ENCODE peak calls at places on chromosomes 5 and 9, in nine cellular contexts. One of them, this sample, is unnamed.

GRCh38 chr5:1668141-1668721 is 131.4 kb downstream of the MRPL36 start:
- DNase-seq in hepatocyte: peak; percentile 64
- DNase-seq in adrenal gland: no peak
- DNase-seq in heart right ventricle: no peak
- DNase-seq in SJSA1: no peak
- DNase-seq in Panc1: no peak
- DNase-seq in CD8-positive, alpha-beta T cell: peak; percentile 31
- DNase-seq in left ventricle myocardium inferior: no peak
- DNase-seq in H9: peak; percentile 52
- DNase-seq in this sample: no peak

GRCh38 chr9:31236344-31236743 is 1148.1 kb upstream of the ACO1 start:
- DNase-seq in hepatocyte: no peak
- DNase-seq in adrenal gland: no peak
- DNase-seq in heart right ventricle: no peak
- DNase-seq in SJSA1: no peak
- DNase-seq in Panc1: no peak
- DNase-seq in CD8-positive, alpha-beta T cell: no peak
- DNase-seq in left ventricle myocardium inferior: no peak
- DNase-seq in H9: no peak
- DNase-seq in this sample: no peak

GRCh38 chr9:113807173-113808061 is 68.7 kb upstream of the ZNF618 start:
- DNase-seq in hepatocyte: peak; percentile 48
- DNase-seq in adrenal gland: peak; percentile 79
- DNase-seq in heart right ventricle: no peak
- DNase-seq in SJSA1: no peak
- DNase-seq in Panc1: peak; percentile 41
- DNase-seq in CD8-positive, alpha-beta T cell: peak; percentile 14
- DNase-seq in left ventricle myocardium inferior: peak; percentile 22
- DNase-seq in H9: peak; percentile 71
- DNase-seq in this sample: no peak

GRCh38 chr5:14226992-14227391 is 83.8 kb downstream of the TRIO start:
- DNase-seq in hepatocyte: no peak
- DNase-seq in adrenal gland: peak; percentile 73
- DNase-seq in heart right ventricle: no peak
- DNase-seq in SJSA1: no peak
- DNase-seq in Panc1: no peak
- DNase-seq in CD8-positive, alpha-beta T cell: no peak
- DNase-seq in left ventricle myocardium inferior: no peak
- DNase-seq in H9: no peak
- DNase-seq in this sample: no peak

GRCh38 chr9:128124873-128125574 is 2.5 kb downstream of the PTGES2 start:
- DNase-seq in hepatocyte: peak; percentile 76
- DNase-seq in adrenal gland: peak; percentile 77
- DNase-seq in heart right ventricle: peak; percentile 61
- DNase-seq in SJSA1: no peak
- DNase-seq in Panc1: no peak
- DNase-seq in CD8-positive, alpha-beta T cell: peak; percentile 49
- DNase-seq in left ventricle myocardium inferior: peak; percentile 59
- DNase-seq in H9: peak; percentile 88
- DNase-seq in this sample: peak; percentile 90

GRCh38 chr9:38737246-38737645 is 17.3 kb upstream of the FAM240B start:
- DNase-seq in hepatocyte: no peak
- DNase-seq in adrenal gland: no peak
- DNase-seq in heart right ventricle: no peak
- DNase-seq in SJSA1: no peak
- DNase-seq in Panc1: no peak
- DNase-seq in CD8-positive, alpha-beta T cell: no peak
- DNase-seq in left ventricle myocardium inferior: no peak
- DNase-seq in H9: no peak
- DNase-seq in this sample: no peak

GRCh38 chr5:111151998-111152397 is 59.9 kb downstream of the WDR36 start:
- DNase-seq in hepatocyte: no peak
- DNase-seq in adrenal gland: no peak
- DNase-seq in heart right ventricle: no peak
- DNase-seq in SJSA1: no peak
- DNase-seq in Panc1: no peak
- DNase-seq in CD8-positive, alpha-beta T cell: no peak
- DNase-seq in left ventricle myocardium inferior: no peak
- DNase-seq in H9: no peak
- DNase-seq in this sample: no peak

GRCh38 chr9:126501383-126502331 is 112.1 kb upstream of the LMX1B start:
- DNase-seq in hepatocyte: no peak
- DNase-seq in adrenal gland: no peak
- DNase-seq in heart right ventricle: no peak
- DNase-seq in SJSA1: no peak
- DNase-seq in Panc1: no peak
- DNase-seq in CD8-positive, alpha-beta T cell: no peak
- DNase-seq in left ventricle myocardium inferior: no peak
- DNase-seq in H9: no peak
- DNase-seq in this sample: no peak

GRCh38 chr5:134436523-134437339 is 25.1 kb upstream of the CDKN2AIPNL start:
- DNase-seq in hepatocyte: peak; percentile 83
- DNase-seq in adrenal gland: peak; percentile 89
- DNase-seq in heart right ventricle: peak; percentile 70
- DNase-seq in SJSA1: peak; percentile 84
- DNase-seq in Panc1: no peak
- DNase-seq in CD8-positive, alpha-beta T cell: peak; percentile 52
- DNase-seq in left ventricle myocardium inferior: peak; percentile 62
- DNase-seq in H9: peak; percentile 55
- DNase-seq in this sample: peak; percentile 90

GRCh38 chr5:160970605-160971191 is 118.7 kb upstream of the ATP10B start:
- DNase-seq in hepatocyte: peak; percentile 31
- DNase-seq in adrenal gland: no peak
- DNase-seq in heart right ventricle: no peak
- DNase-seq in SJSA1: no peak
- DNase-seq in Panc1: no peak
- DNase-seq in CD8-positive, alpha-beta T cell: no peak
- DNase-seq in left ventricle myocardium inferior: no peak
- DNase-seq in H9: no peak
- DNase-seq in this sample: no peak

GRCh38 chr9:81776834-81777233 is 87.5 kb upstream of the TLE1 start:
- DNase-seq in hepatocyte: peak; percentile 15
- DNase-seq in adrenal gland: no peak
- DNase-seq in heart right ventricle: no peak
- DNase-seq in SJSA1: no peak
- DNase-seq in Panc1: no peak
- DNase-seq in CD8-positive, alpha-beta T cell: no peak
- DNase-seq in left ventricle myocardium inferior: no peak
- DNase-seq in H9: no peak
- DNase-seq in this sample: no peak

GRCh38 chr5:132491368-132492364 is 1.1 kb upstream of the IRF1 start:
- DNase-seq in hepatocyte: peak; percentile 7
- DNase-seq in adrenal gland: peak; percentile 63
- DNase-seq in heart right ventricle: no peak
- DNase-seq in SJSA1: peak; percentile 50
- DNase-seq in Panc1: no peak
- DNase-seq in CD8-positive, alpha-beta T cell: no peak
- DNase-seq in left ventricle myocardium inferior: no peak
- DNase-seq in H9: peak; percentile 54
- DNase-seq in this sample: peak; percentile 73

GRCh38 chr5:150208187-150209015 is 18.5 kb downstream of the SLC6A7 start:
- DNase-seq in hepatocyte: no peak
- DNase-seq in adrenal gland: no peak
- DNase-seq in heart right ventricle: no peak
- DNase-seq in SJSA1: no peak
- DNase-seq in Panc1: no peak
- DNase-seq in CD8-positive, alpha-beta T cell: no peak
- DNase-seq in left ventricle myocardium inferior: no peak
- DNase-seq in H9: no peak
- DNase-seq in this sample: no peak

GRCh38 chr9:16626577-16627130 is 243.8 kb downstream of the BNC2 start:
- DNase-seq in hepatocyte: peak; percentile 70
- DNase-seq in adrenal gland: no peak
- DNase-seq in heart right ventricle: no peak
- DNase-seq in SJSA1: peak; percentile 49
- DNase-seq in Panc1: peak; percentile 10
- DNase-seq in CD8-positive, alpha-beta T cell: no peak
- DNase-seq in left ventricle myocardium inferior: no peak
- DNase-seq in H9: peak; percentile 37
- DNase-seq in this sample: no peak

GRCh38 chr9:134472256-134472655 is 146.0 kb downstream of the RXRA start:
- DNase-seq in hepatocyte: no peak
- DNase-seq in adrenal gland: no peak
- DNase-seq in heart right ventricle: no peak
- DNase-seq in SJSA1: no peak
- DNase-seq in Panc1: no peak
- DNase-seq in CD8-positive, alpha-beta T cell: no peak
- DNase-seq in left ventricle myocardium inferior: no peak
- DNase-seq in H9: no peak
- DNase-seq in this sample: peak; percentile 47
- H3K4me1 ChIP-seq in hepatocyte: peaks cover 3% of the 10 kb centered on the region
- H3K4me1 ChIP-seq in adrenal gland: no peaks in the 10 kb centered on the region
- H3K4me1 ChIP-seq in heart right ventricle: peaks cover 14% of the 10 kb centered on the region
- H3K4me1 ChIP-seq in SJSA1: peaks cover 19% of the 10 kb centered on the region
- H3K4me1 ChIP-seq in Panc1: no peaks in the 10 kb centered on the region
- H3K4me1 ChIP-seq in CD8-positive, alpha-beta T cell: peaks cover 27% of the 10 kb centered on the region
- H3K4me1 ChIP-seq in left ventricle myocardium inferior: peaks cover 55% of the 10 kb centered on the region
- H3K4me1 ChIP-seq in H9: no peaks in the 10 kb centered on the region
- H3K4me1 ChIP-seq in this sample: peaks cover 8% of the 10 kb centered on the region

DNA sequence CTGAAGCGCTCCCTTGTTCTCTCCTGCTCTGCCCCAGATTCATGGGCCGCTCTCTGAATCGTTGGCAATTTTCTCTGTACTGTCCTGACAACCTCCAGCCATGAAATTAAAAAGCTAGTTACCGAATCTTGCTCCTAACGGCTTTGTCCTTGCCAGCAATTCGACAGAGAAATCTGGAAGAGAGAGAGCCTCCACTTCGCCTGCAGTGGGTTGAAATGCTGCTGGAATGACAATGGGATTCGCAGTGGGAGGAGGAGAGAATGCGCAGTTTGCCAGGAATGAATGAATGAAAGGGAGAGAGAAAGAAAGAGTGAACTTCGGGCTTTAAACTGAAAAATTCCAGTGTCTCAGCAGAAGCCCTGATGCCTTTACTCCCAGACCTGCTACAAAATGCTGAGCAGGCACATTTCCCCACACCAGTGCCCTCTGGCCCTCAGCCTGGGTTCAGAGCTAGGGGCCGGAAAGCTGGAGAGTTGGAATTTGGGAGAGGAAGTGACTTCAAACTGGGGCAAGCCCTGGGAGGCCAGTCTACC is 11.5 kb upstream of the BOD1 start:
- DNase-seq in hepatocyte: no peak
- DNase-seq in adrenal gland: no peak
- DNase-seq in heart right ventricle: no peak
- DNase-seq in SJSA1: no peak
- DNase-seq in Panc1: no peak
- DNase-seq in CD8-positive, alpha-beta T cell: no peak
- DNase-seq in left ventricle myocardium inferior: no peak
- DNase-seq in H9: peak; percentile 64
- DNase-seq in this sample: no peak
- H3K4me1 ChIP-seq in hepatocyte: peaks cover 15% of the 10 kb centered on the region
- H3K4me1 ChIP-seq in adrenal gland: no peaks in the 10 kb centered on the region
- H3K4me1 ChIP-seq in heart right ventricle: peaks cover 9% of the 10 kb centered on the region
- H3K4me1 ChIP-seq in SJSA1: no peaks in the 10 kb centered on the region
- H3K4me1 ChIP-seq in Panc1: no peaks in the 10 kb centered on the region
- H3K4me1 ChIP-seq in CD8-positive, alpha-beta T cell: no peaks in the 10 kb centered on the region
- H3K4me1 ChIP-seq in left ventricle myocardium inferior: peaks cover 16% of the 10 kb centered on the region
- H3K4me1 ChIP-seq in H9: peaks cover 8% of the 10 kb centered on the region
- H3K4me1 ChIP-seq in this sample: no peaks in the 10 kb centered on the region

GRCh38 chr9:35569206-35569605 is 35.9 kb upstream of the TESK1 start:
- DNase-seq in hepatocyte: no peak
- DNase-seq in adrenal gland: no peak
- DNase-seq in heart right ventricle: no peak
- DNase-seq in SJSA1: no peak
- DNase-seq in Panc1: no peak
- DNase-seq in CD8-positive, alpha-beta T cell: no peak
- DNase-seq in left ventricle myocardium inferior: no peak
- DNase-seq in H9: no peak
- DNase-seq in this sample: no peak

GRCh38 chr9:35574578-35575104 is 30.4 kb upstream of the TESK1 start:
- DNase-seq in hepatocyte: no peak
- DNase-seq in adrenal gland: no peak
- DNase-seq in heart right ventricle: no peak
- DNase-seq in SJSA1: no peak
- DNase-seq in Panc1: no peak
- DNase-seq in CD8-positive, alpha-beta T cell: no peak
- DNase-seq in left ventricle myocardium inferior: no peak
- DNase-seq in H9: no peak
- DNase-seq in this sample: no peak

GRCh38 chr9:35570709-35571108 is 34.4 kb upstream of the TESK1 start:
- DNase-seq in hepatocyte: no peak
- DNase-seq in adrenal gland: no peak
- DNase-seq in heart right ventricle: no peak
- DNase-seq in SJSA1: no peak
- DNase-seq in Panc1: no peak
- DNase-seq in CD8-positive, alpha-beta T cell: no peak
- DNase-seq in left ventricle myocardium inferior: no peak
- DNase-seq in H9: no peak
- DNase-seq in this sample: no peak

GRCh38 chr9:35568196-35568595 is 36.9 kb upstream of the TESK1 start:
- DNase-seq in hepatocyte: no peak
- DNase-seq in adrenal gland: no peak
- DNase-seq in heart right ventricle: no peak
- DNase-seq in SJSA1: no peak
- DNase-seq in Panc1: no peak
- DNase-seq in CD8-positive, alpha-beta T cell: no peak
- DNase-seq in left ventricle myocardium inferior: no peak
- DNase-seq in H9: no peak
- DNase-seq in this sample: no peak

DNA sequence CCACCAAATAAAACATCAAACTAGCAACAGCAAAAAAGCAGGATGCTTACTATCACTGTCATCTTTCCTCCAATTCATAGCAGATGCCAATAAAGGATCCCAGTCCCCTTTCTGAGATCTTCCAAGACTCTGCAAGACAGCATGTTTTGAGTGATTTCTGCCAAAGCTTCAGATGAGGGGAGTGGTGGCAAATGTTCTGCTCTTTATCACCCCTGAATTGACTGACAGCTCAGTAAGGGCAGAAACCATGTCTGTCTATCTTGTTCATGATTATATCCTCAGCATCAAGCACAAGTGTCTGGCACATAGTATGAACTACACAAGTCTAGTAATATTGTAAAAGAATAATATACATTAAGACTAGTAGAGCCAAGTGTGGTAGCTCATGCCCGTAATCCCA is 33.9 kb upstream of the TESK1 start:
- DNase-seq in hepatocyte: no peak
- DNase-seq in adrenal gland: no peak
- DNase-seq in heart right ventricle: no peak
- DNase-seq in SJSA1: no peak
- DNase-seq in Panc1: no peak
- DNase-seq in CD8-positive, alpha-beta T cell: no peak
- DNase-seq in left ventricle myocardium inferior: no peak
- DNase-seq in H9: no peak
- DNase-seq in this sample: no peak
- H3K4me1 ChIP-seq in hepatocyte: no peaks in the 10 kb centered on the region
- H3K4me1 ChIP-seq in adrenal gland: no peaks in the 10 kb centered on the region
- H3K4me1 ChIP-seq in heart right ventricle: no peaks in the 10 kb centered on the region
- H3K4me1 ChIP-seq in SJSA1: no peaks in the 10 kb centered on the region
- H3K4me1 ChIP-seq in Panc1: no peaks in the 10 kb centered on the region
- H3K4me1 ChIP-seq in CD8-positive, alpha-beta T cell: no peaks in the 10 kb centered on the region
- H3K4me1 ChIP-seq in left ventricle myocardium inferior: no peaks in the 10 kb centered on the region
- H3K4me1 ChIP-seq in H9: no peaks in the 10 kb centered on the region
- H3K4me1 ChIP-seq in this sample: no peaks in the 10 kb centered on the region

GRCh38 chr5:126610163-126610562 is 9.4 kb downstream of the PHAX start:
- DNase-seq in hepatocyte: no peak
- DNase-seq in adrenal gland: no peak
- DNase-seq in heart right ventricle: no peak
- DNase-seq in SJSA1: no peak
- DNase-seq in Panc1: no peak
- DNase-seq in CD8-positive, alpha-beta T cell: no peak
- DNase-seq in left ventricle myocardium inferior: no peak
- DNase-seq in H9: no peak
- DNase-seq in this sample: no peak
- H3K4me1 ChIP-seq in hepatocyte: peaks cover 4% of the 10 kb centered on the region
- H3K4me1 ChIP-seq in adrenal gland: no peaks in the 10 kb centered on the region
- H3K4me1 ChIP-seq in heart right ventricle: peaks cover 2% of the 10 kb centered on the region
- H3K4me1 ChIP-seq in SJSA1: no peaks in the 10 kb centered on the region
- H3K4me1 ChIP-seq in Panc1: no peaks in the 10 kb centered on the region
- H3K4me1 ChIP-seq in CD8-positive, alpha-beta T cell: peaks cover 24% of the 10 kb centered on the region
- H3K4me1 ChIP-seq in left ventricle myocardium inferior: peaks cover 33% of the 10 kb centered on the region
- H3K4me1 ChIP-seq in H9: no peaks in the 10 kb centered on the region
- H3K4me1 ChIP-seq in this sample: peaks cover 11% of the 10 kb centered on the region

GRCh38 chr5:173570321-173571090 is 45.9 kb downstream of the BOD1 start:
- DNase-seq in hepatocyte: no peak
- DNase-seq in adrenal gland: no peak
- DNase-seq in heart right ventricle: no peak
- DNase-seq in SJSA1: no peak
- DNase-seq in Panc1: no peak
- DNase-seq in CD8-positive, alpha-beta T cell: no peak
- DNase-seq in left ventricle myocardium inferior: no peak
- DNase-seq in H9: no peak
- DNase-seq in this sample: no peak
- H3K4me1 ChIP-seq in hepatocyte: no peaks in the 10 kb centered on the region
- H3K4me1 ChIP-seq in adrenal gland: no peaks in the 10 kb centered on the region
- H3K4me1 ChIP-seq in heart right ventricle: no peaks in the 10 kb centered on the region
- H3K4me1 ChIP-seq in SJSA1: peaks cover 10% of the 10 kb centered on the region
- H3K4me1 ChIP-seq in Panc1: no peaks in the 10 kb centered on the region
- H3K4me1 ChIP-seq in CD8-positive, alpha-beta T cell: peaks cover 4% of the 10 kb centered on the region
- H3K4me1 ChIP-seq in left ventricle myocardium inferior: peaks cover 13% of the 10 kb centered on the region
- H3K4me1 ChIP-seq in H9: peaks cover 3% of the 10 kb centered on the region
- H3K4me1 ChIP-seq in this sample: no peaks in the 10 kb centered on the region